ENCODE peak calls at places on chromosomes 4 and X, in six cellular contexts. One of them, this sample, is unnamed.

GRCh38 chr4:134935320-134935719 is 733.7 kb upstream of the PABPC4L start:
- DNase-seq in CD4-positive, alpha-beta T cell: no peak
- DNase-seq in SK-N-SH: peak; percentile 9
- DNase-seq in effector memory CD4-positive, alpha-beta T cell: no peak
- DNase-seq in tibial nerve: no peak
- DNase-seq in IMR-90: no peak
- DNase-seq in this sample: no peak

GRCh38 chr4:56506110-56506705 is 617 bp downstream of the ARL9 start:
- DNase-seq in tibial nerve: no peak
- DNase-seq in effector memory CD4-positive, alpha-beta T cell: no peak
- DNase-seq in IMR-90: no peak
- DNase-seq in SK-N-SH: peak; percentile 10
- DNase-seq in CD4-positive, alpha-beta T cell: no peak
- DNase-seq in this sample: no peak

GRCh38 chr4:2798399-2799301 is 5.8 kb downstream of the SH3BP2 start:
- DNase-seq in tibial nerve: peak; percentile 23
- DNase-seq in effector memory CD4-positive, alpha-beta T cell: no peak
- DNase-seq in CD4-positive, alpha-beta T cell: no peak
- DNase-seq in IMR-90: no peak
- DNase-seq in SK-N-SH: peak; percentile 92
- DNase-seq in this sample: peak; percentile 40

GRCh38 chrX:72048515-72049455 is 82.9 kb downstream of the RTL5 start:
- DNase-seq in IMR-90: no peak
- DNase-seq in CD4-positive, alpha-beta T cell: no peak
- DNase-seq in tibial nerve: no peak
- DNase-seq in effector memory CD4-positive, alpha-beta T cell: no peak
- DNase-seq in SK-N-SH: peak; percentile 65
- DNase-seq in this sample: no peak

GRCh38 chr4:106816501-106816900 is 219.6 kb downstream of the DKK2 start:
- DNase-seq in CD4-positive, alpha-beta T cell: no peak
- DNase-seq in IMR-90: peak; percentile 17
- DNase-seq in tibial nerve: no peak
- DNase-seq in SK-N-SH: no peak
- DNase-seq in effector memory CD4-positive, alpha-beta T cell: no peak
- DNase-seq in this sample: no peak

GRCh38 chr4:7034262-7035081 is 8.7 kb upstream of the TADA2B start:
- DNase-seq in effector memory CD4-positive, alpha-beta T cell: no peak
- DNase-seq in IMR-90: peak; percentile 67
- DNase-seq in CD4-positive, alpha-beta T cell: no peak
- DNase-seq in tibial nerve: no peak
- DNase-seq in SK-N-SH: no peak
- DNase-seq in this sample: no peak

GRCh38 chrX:48901069-48901468 is 3.3 kb downstream of the PQBP1 start:
- DNase-seq in SK-N-SH: no peak
- DNase-seq in IMR-90: no peak
- DNase-seq in effector memory CD4-positive, alpha-beta T cell: no peak
- DNase-seq in CD4-positive, alpha-beta T cell: no peak
- DNase-seq in tibial nerve: no peak
- DNase-seq in this sample: no peak

GRCh38 chrX:68681443-68681941 is 34.0 kb downstream of the STARD8 start:
- DNase-seq in CD4-positive, alpha-beta T cell: no peak
- DNase-seq in SK-N-SH: no peak
- DNase-seq in tibial nerve: no peak
- DNase-seq in effector memory CD4-positive, alpha-beta T cell: no peak
- DNase-seq in IMR-90: peak; percentile 60
- DNase-seq in this sample: no peak

DNA sequence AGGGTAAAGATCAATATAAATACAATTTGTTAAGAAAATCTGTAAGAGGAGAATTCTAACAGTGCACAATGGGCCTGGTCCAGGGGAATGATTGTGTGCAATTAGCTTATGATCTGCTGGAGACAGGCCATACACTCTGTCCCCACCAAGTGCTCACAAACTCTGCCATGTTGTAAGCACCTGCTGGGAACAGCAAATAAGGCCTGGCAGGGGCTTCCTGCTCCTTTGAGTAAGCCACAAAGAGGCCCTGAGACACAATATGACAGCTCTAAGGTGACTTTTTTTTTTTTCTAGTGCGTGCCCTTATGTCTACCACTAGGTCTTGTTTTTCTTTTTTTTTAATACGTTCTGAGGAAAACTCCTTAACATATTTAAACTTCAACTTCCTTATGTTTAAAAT is 866.3 kb upstream of the PCDH7 start:
- DNase-seq in CD4-positive, alpha-beta T cell: no peak
- DNase-seq in effector memory CD4-positive, alpha-beta T cell: no peak
- DNase-seq in tibial nerve: no peak
- DNase-seq in SK-N-SH: no peak
- DNase-seq in IMR-90: no peak
- DNase-seq in this sample: no peak
- H3K9me3 ChIP-seq in CD4-positive, alpha-beta T cell: no peaks in the 10 kb centered on the region
- H3K9me3 ChIP-seq in effector memory CD4-positive, alpha-beta T cell: no peaks in the 10 kb centered on the region
- H3K9me3 ChIP-seq in tibial nerve: no peaks in the 10 kb centered on the region
- H3K9me3 ChIP-seq in SK-N-SH: no peaks in the 10 kb centered on the region
- H3K9me3 ChIP-seq in IMR-90: no peaks in the 10 kb centered on the region
- H3K9me3 ChIP-seq in this sample: no peaks in the 10 kb centered on the region

GRCh38 chrX:47448165-47448806 is 34.7 kb downstream of the ZNF41 start:
- DNase-seq in tibial nerve: no peak
- DNase-seq in SK-N-SH: no peak
- DNase-seq in effector memory CD4-positive, alpha-beta T cell: no peak
- DNase-seq in IMR-90: no peak
- DNase-seq in CD4-positive, alpha-beta T cell: no peak
- DNase-seq in this sample: no peak

GRCh38 chrX:47452112-47452511 is 30.9 kb downstream of the ZNF41 start:
- DNase-seq in CD4-positive, alpha-beta T cell: no peak
- DNase-seq in effector memory CD4-positive, alpha-beta T cell: no peak
- DNase-seq in SK-N-SH: no peak
- DNase-seq in tibial nerve: no peak
- DNase-seq in IMR-90: no peak
- DNase-seq in this sample: no peak

GRCh38 chrX:47446971-47447370 is 36.1 kb downstream of the ZNF41 start:
- DNase-seq in IMR-90: no peak
- DNase-seq in SK-N-SH: no peak
- DNase-seq in CD4-positive, alpha-beta T cell: no peak
- DNase-seq in effector memory CD4-positive, alpha-beta T cell: no peak
- DNase-seq in tibial nerve: no peak
- DNase-seq in this sample: no peak

GRCh38 chrX:47447607-47448006 is 35.4 kb downstream of the ZNF41 start:
- DNase-seq in CD4-positive, alpha-beta T cell: no peak
- DNase-seq in tibial nerve: no peak
- DNase-seq in SK-N-SH: no peak
- DNase-seq in effector memory CD4-positive, alpha-beta T cell: no peak
- DNase-seq in IMR-90: no peak
- DNase-seq in this sample: no peak

GRCh38 chrX:47446431-47446830 is 36.6 kb downstream of the ZNF41 start:
- DNase-seq in CD4-positive, alpha-beta T cell: no peak
- DNase-seq in IMR-90: no peak
- DNase-seq in tibial nerve: no peak
- DNase-seq in effector memory CD4-positive, alpha-beta T cell: no peak
- DNase-seq in SK-N-SH: no peak
- DNase-seq in this sample: no peak
- H3K9me3 ChIP-seq in CD4-positive, alpha-beta T cell: peaks cover 36% of the 10 kb centered on the region
- H3K9me3 ChIP-seq in IMR-90: peaks cover 36% of the 10 kb centered on the region
- H3K9me3 ChIP-seq in tibial nerve: no peaks in the 10 kb centered on the region
- H3K9me3 ChIP-seq in effector memory CD4-positive, alpha-beta T cell: peaks cover 12% of the 10 kb centered on the region
- H3K9me3 ChIP-seq in SK-N-SH: no peaks in the 10 kb centered on the region
- H3K9me3 ChIP-seq in this sample: peaks cover 13% of the 10 kb centered on the region

DNA sequence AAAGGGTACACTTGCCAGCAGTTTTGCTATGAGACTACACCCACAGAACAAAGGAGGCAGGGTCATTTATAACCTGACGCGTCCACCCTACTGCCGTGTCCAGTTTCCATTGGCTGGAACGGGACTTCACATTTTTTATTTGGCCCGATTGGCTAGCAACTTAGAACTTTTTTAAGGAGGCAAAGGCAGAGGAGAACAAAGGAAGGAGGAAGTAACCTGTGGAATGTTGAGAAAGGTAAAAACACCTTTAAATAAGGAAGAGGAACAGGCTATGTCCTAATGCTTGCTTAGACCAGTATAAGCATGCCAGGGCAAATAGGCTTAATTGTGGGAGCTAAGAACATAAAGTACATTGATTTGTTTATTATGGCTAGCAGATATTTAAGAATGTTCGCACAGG is 18.7 kb downstream of the KDM6A start:
- DNase-seq in effector memory CD4-positive, alpha-beta T cell: no peak
- DNase-seq in IMR-90: no peak
- DNase-seq in CD4-positive, alpha-beta T cell: no peak
- DNase-seq in SK-N-SH: no peak
- DNase-seq in tibial nerve: no peak
- DNase-seq in this sample: no peak
- H3K9me3 ChIP-seq in effector memory CD4-positive, alpha-beta T cell: no peaks in the 10 kb centered on the region
- H3K9me3 ChIP-seq in IMR-90: no peaks in the 10 kb centered on the region
- H3K9me3 ChIP-seq in CD4-positive, alpha-beta T cell: no peaks in the 10 kb centered on the region
- H3K9me3 ChIP-seq in SK-N-SH: peaks cover 10% of the 10 kb centered on the region
- H3K9me3 ChIP-seq in tibial nerve: no peaks in the 10 kb centered on the region
- H3K9me3 ChIP-seq in this sample: no peaks in the 10 kb centered on the region

DNA sequence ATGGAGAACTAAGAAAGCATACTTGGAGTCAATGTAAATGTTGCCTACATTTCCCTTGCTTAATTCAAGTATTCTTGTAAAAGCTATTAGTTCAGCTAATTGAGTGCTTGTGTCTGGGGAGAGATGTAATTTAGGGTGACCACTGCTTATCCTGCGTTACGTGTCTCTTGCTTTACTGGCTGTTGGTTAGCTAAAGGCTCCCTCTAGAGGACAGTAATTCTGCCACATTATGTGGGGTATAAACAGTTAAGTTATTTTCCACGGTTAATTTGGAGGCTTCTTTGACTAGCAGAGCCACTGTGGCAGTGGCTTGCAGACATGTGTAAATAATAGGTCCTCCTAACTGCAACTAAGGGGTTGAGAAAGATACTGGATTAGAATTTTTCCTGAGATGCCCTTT is 25.3 kb upstream of the NAF1 start:
- DNase-seq in CD4-positive, alpha-beta T cell: no peak
- DNase-seq in effector memory CD4-positive, alpha-beta T cell: no peak
- DNase-seq in IMR-90: peak; percentile 39
- DNase-seq in SK-N-SH: no peak
- DNase-seq in tibial nerve: no peak
- DNase-seq in this sample: no peak
- H3K9me3 ChIP-seq in CD4-positive, alpha-beta T cell: peaks cover 49% of the 10 kb centered on the region
- H3K9me3 ChIP-seq in effector memory CD4-positive, alpha-beta T cell: peaks cover 21% of the 10 kb centered on the region
- H3K9me3 ChIP-seq in IMR-90: peaks cover 4% of the 10 kb centered on the region
- H3K9me3 ChIP-seq in SK-N-SH: no peaks in the 10 kb centered on the region
- H3K9me3 ChIP-seq in tibial nerve: no peaks in the 10 kb centered on the region
- H3K9me3 ChIP-seq in this sample: no peaks in the 10 kb centered on the region

GRCh38 chrX:1077140-1077539 is 135.3 kb downstream of the CRLF2 start:
- DNase-seq in CD4-positive, alpha-beta T cell: no peak
- DNase-seq in tibial nerve: no peak
- DNase-seq in SK-N-SH: no peak
- DNase-seq in IMR-90: no peak
- DNase-seq in effector memory CD4-positive, alpha-beta T cell: no peak
- DNase-seq in this sample: no peak

GRCh38 chrX:1074755-1075154 is 137.7 kb downstream of the CRLF2 start:
- DNase-seq in IMR-90: no peak
- DNase-seq in effector memory CD4-positive, alpha-beta T cell: no peak
- DNase-seq in tibial nerve: no peak
- DNase-seq in SK-N-SH: no peak
- DNase-seq in CD4-positive, alpha-beta T cell: no peak
- DNase-seq in this sample: no peak

GRCh38 chrX:1074172-1074571 is 138.3 kb downstream of the CRLF2 start:
- DNase-seq in IMR-90: no peak
- DNase-seq in tibial nerve: no peak
- DNase-seq in SK-N-SH: no peak
- DNase-seq in CD4-positive, alpha-beta T cell: no peak
- DNase-seq in effector memory CD4-positive, alpha-beta T cell: no peak
- DNase-seq in this sample: no peak

GRCh38 chrX:1075156-1075555 is 137.3 kb downstream of the CRLF2 start:
- DNase-seq in effector memory CD4-positive, alpha-beta T cell: no peak
- DNase-seq in tibial nerve: no peak
- DNase-seq in IMR-90: no peak
- DNase-seq in SK-N-SH: no peak
- DNase-seq in CD4-positive, alpha-beta T cell: no peak
- DNase-seq in this sample: no peak

DNA sequence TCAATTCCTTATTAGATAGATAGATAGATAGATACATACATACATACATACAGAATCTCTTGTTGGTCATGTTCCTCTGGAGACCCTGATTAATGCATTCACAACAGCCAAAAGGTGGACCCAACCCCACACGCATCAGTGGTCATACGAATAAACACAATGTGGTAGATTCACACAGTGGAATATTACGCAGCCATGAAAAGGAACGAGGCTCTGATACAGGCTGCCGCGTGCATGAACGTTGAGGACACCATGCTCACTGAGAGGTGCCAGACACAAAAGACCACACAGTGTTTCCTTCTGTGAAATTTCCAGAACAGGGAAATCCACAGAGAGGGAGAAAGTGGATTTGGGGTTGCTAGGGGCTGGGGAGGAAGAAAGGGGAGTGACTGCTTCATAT is 136.7 kb downstream of the CRLF2 start:
- DNase-seq in SK-N-SH: no peak
- DNase-seq in effector memory CD4-positive, alpha-beta T cell: no peak
- DNase-seq in IMR-90: no peak
- DNase-seq in CD4-positive, alpha-beta T cell: no peak
- DNase-seq in tibial nerve: no peak
- DNase-seq in this sample: no peak
- H3K9me3 ChIP-seq in SK-N-SH: no peaks in the 10 kb centered on the region
- H3K9me3 ChIP-seq in effector memory CD4-positive, alpha-beta T cell: no peaks in the 10 kb centered on the region
- H3K9me3 ChIP-seq in IMR-90: peaks cover 11% of the 10 kb centered on the region
- H3K9me3 ChIP-seq in CD4-positive, alpha-beta T cell: no peaks in the 10 kb centered on the region
- H3K9me3 ChIP-seq in tibial nerve: no peaks in the 10 kb centered on the region
- H3K9me3 ChIP-seq in this sample: no peaks in the 10 kb centered on the region

GRCh38 chr4:175246941-175247340 is 328.8 kb downstream of the ADAM29 start:
- DNase-seq in SK-N-SH: no peak
- DNase-seq in CD4-positive, alpha-beta T cell: no peak
- DNase-seq in IMR-90: peak; percentile 21
- DNase-seq in tibial nerve: no peak
- DNase-seq in effector memory CD4-positive, alpha-beta T cell: no peak
- DNase-seq in this sample: no peak
- H3K9me3 ChIP-seq in SK-N-SH: no peaks in the 10 kb centered on the region
- H3K9me3 ChIP-seq in CD4-positive, alpha-beta T cell: no peaks in the 10 kb centered on the region
- H3K9me3 ChIP-seq in IMR-90: no peaks in the 10 kb centered on the region
- H3K9me3 ChIP-seq in tibial nerve: no peaks in the 10 kb centered on the region
- H3K9me3 ChIP-seq in effector memory CD4-positive, alpha-beta T cell: no peaks in the 10 kb centered on the region
- H3K9me3 ChIP-seq in this sample: no peaks in the 10 kb centered on the region

GRCh38 chrX:151763711-151764110 is 29.2 kb downstream of the CNGA2 start:
- DNase-seq in SK-N-SH: no peak
- DNase-seq in effector memory CD4-positive, alpha-beta T cell: no peak
- DNase-seq in tibial nerve: no peak
- DNase-seq in IMR-90: no peak
- DNase-seq in CD4-positive, alpha-beta T cell: no peak
- DNase-seq in this sample: no peak

GRCh38 chrX:151759041-151759440 is 24.5 kb downstream of the CNGA2 start:
- DNase-seq in SK-N-SH: no peak
- DNase-seq in tibial nerve: no peak
- DNase-seq in CD4-positive, alpha-beta T cell: no peak
- DNase-seq in IMR-90: no peak
- DNase-seq in effector memory CD4-positive, alpha-beta T cell: no peak
- DNase-seq in this sample: no peak

GRCh38 chrX:151762802-151763201 is 28.3 kb downstream of the CNGA2 start:
- DNase-seq in IMR-90: no peak
- DNase-seq in CD4-positive, alpha-beta T cell: no peak
- DNase-seq in effector memory CD4-positive, alpha-beta T cell: no peak
- DNase-seq in tibial nerve: no peak
- DNase-seq in SK-N-SH: no peak
- DNase-seq in this sample: no peak

GRCh38 chrX:151765026-151765425 is 30.5 kb downstream of the CNGA2 start:
- DNase-seq in tibial nerve: no peak
- DNase-seq in SK-N-SH: no peak
- DNase-seq in effector memory CD4-positive, alpha-beta T cell: no peak
- DNase-seq in IMR-90: no peak
- DNase-seq in CD4-positive, alpha-beta T cell: no peak
- DNase-seq in this sample: no peak
- H3K9me3 ChIP-seq in tibial nerve: no peaks in the 10 kb centered on the region
- H3K9me3 ChIP-seq in SK-N-SH: no peaks in the 10 kb centered on the region
- H3K9me3 ChIP-seq in effector memory CD4-positive, alpha-beta T cell: no peaks in the 10 kb centered on the region
- H3K9me3 ChIP-seq in IMR-90: peaks cover 2% of the 10 kb centered on the region
- H3K9me3 ChIP-seq in CD4-positive, alpha-beta T cell: no peaks in the 10 kb centered on the region
- H3K9me3 ChIP-seq in this sample: no peaks in the 10 kb centered on the region